ENCODE peak calls at places on chromosome 3, in five cellular contexts. C is right lobe of liver, Z is lower lobe of right lung, P is upper lobe of right lung, U is GM23338. L is an unnamed sample. For H3K27me3 and H3K4me1, the result is how much of the 10 kb centered on the place peaks cover.

GRCh38 chr3:170471149-170471548 is 52.5 kb downstream of the CLDN11 start:
- DNase-seq in P (no peak), C (no peak), Z (no peak), U (no peak), L (no peak)

GRCh38 chr3:131795382-131796085 is 239.3 kb downstream of the CPNE4 start:
- DNase-seq in C (no peak), P (no peak), U (no peak), Z (no peak), L (no peak)

GRCh38 chr3:42497009-42497731 is 5.3 kb upstream of the VIPR1 start:
- DNase-seq in Z (no peak), U (peak), P (peak), C (peak), L (no peak)

GRCh38 chr3:42159706-42160472 is 68.7 kb downstream of the TRAK1 start:
- DNase-seq in P (peak), C (no peak), U (peak), Z (peak), L (peak)

GRCh38 chr3:118977118-118977517 is 57.5 kb downstream of the IGSF11 start:
- DNase-seq in C (no peak), Z (no peak), U (no peak), P (no peak), L (no peak)

GRCh38 chr3:111577798-111578685 is 17.1 kb downstream of the ZBED2 start:
- DNase-seq in P (no peak), U (peak), C (no peak), Z (no peak), L (no peak)

GRCh38 chr3:147945968-147946519 is 536.9 kb downstream of the ZIC1 start:
- DNase-seq in C (peak), Z (no peak), U (peak), P (no peak), L (peak)

GRCh38 chr3:16307832-16308531 is 43.0 kb downstream of the OXNAD1 start:
- DNase-seq in U (no peak), P (no peak), Z (no peak), C (no peak), L (no peak)

GRCh38 chr3:99842826-99843589 is 25.3 kb downstream of the CMSS1 start:
- DNase-seq in P (no peak), U (peak), Z (no peak), C (no peak), L (no peak)

GRCh38 chr3:142275856-142276255 is 50.5 kb upstream of the GK5 start:
- DNase-seq in C (no peak), U (no peak), Z (no peak), P (no peak), L (no peak)

GRCh38 chr3:48633256-48633655 is 2.0 kb downstream of the SLC26A6 start:
- DNase-seq in P (no peak), Z (no peak), U (no peak), C (no peak), L (no peak)

GRCh38 chr3:57512174-57512573 is 32.0 kb downstream of the DNAH12 start:
- DNase-seq in Z (no peak), U (no peak), C (no peak), P (no peak), L (no peak)

GRCh38 chr3:143119009-143119914 is at the start of gene CHST2:
- DNase-seq in C (peak), Z (peak), U (peak), P (peak), L (peak)

GRCh38 chr3:177203689-177204395 is 6.6 kb upstream of the TBL1XR1 start:
- DNase-seq in U (no peak), C (no peak), Z (no peak), P (no peak), L (no peak)

GRCh38 chr3:71201939-71202338 is 381.6 kb downstream of the FOXP1 start:
- DNase-seq in P (no peak), C (peak), Z (no peak), U (peak), L (no peak)

GRCh38 chr3:139120336-139120971 is 75.8 kb upstream of the PRR23C start:
- DNase-seq in C (no peak), Z (no peak), P (no peak), U (no peak), L (no peak)

GRCh38 chr3:197419696-197420095 is 121.3 kb upstream of the DLG1 start:
- DNase-seq in P (no peak), C (no peak), Z (no peak), U (no peak), L (no peak)
- H3K27me3 ChIP-seq in P (under half), C (under half), Z (under half), U (under half), L (under half)

GRCh38 chr3:160780246-160780645 is 24.2 kb downstream of the PPM1L start:
- DNase-seq in Z (no peak), P (no peak), U (no peak), C (no peak), L (no peak)

GRCh38 chr3:160781429-160781828 is 25.4 kb downstream of the PPM1L start:
- DNase-seq in Z (no peak), P (no peak), C (no peak), U (no peak), L (no peak)

GRCh38 chr3:160773722-160774121 is 17.7 kb downstream of the PPM1L start:
- DNase-seq in P (no peak), Z (no peak), C (no peak), U (no peak), L (no peak)

GRCh38 chr3:160774172-160774571 is 18.1 kb downstream of the PPM1L start:
- DNase-seq in Z (no peak), U (no peak), C (no peak), P (no peak), L (no peak)

GRCh38 chr3:160778480-160778879 is 22.4 kb downstream of the PPM1L start:
- DNase-seq in U (no peak), C (no peak), P (no peak), Z (no peak), L (no peak)
- H3K4me1 ChIP-seq in U (under half), C (under half), P (under half), Z (under half), L (under half)

GRCh38 chr3:182393830-182394367 is 399.4 kb upstream of the ATP11B start:
- DNase-seq in P (no peak), Z (no peak), C (no peak), U (no peak), L (no peak)

GRCh38 chr3:182393151-182393550 is 400.2 kb upstream of the ATP11B start:
- DNase-seq in C (no peak), P (no peak), U (no peak), Z (no peak), L (no peak)

GRCh38 chr3:182389041-182389815 is 404.1 kb upstream of the ATP11B start:
- DNase-seq in P (no peak), Z (no peak), U (no peak), C (no peak), L (no peak)

GRCh38 chr3:182388506-182388905 is 404.8 kb upstream of the ATP11B start:
- DNase-seq in U (no peak), P (no peak), C (no peak), Z (no peak), L (no peak)

DNA sequence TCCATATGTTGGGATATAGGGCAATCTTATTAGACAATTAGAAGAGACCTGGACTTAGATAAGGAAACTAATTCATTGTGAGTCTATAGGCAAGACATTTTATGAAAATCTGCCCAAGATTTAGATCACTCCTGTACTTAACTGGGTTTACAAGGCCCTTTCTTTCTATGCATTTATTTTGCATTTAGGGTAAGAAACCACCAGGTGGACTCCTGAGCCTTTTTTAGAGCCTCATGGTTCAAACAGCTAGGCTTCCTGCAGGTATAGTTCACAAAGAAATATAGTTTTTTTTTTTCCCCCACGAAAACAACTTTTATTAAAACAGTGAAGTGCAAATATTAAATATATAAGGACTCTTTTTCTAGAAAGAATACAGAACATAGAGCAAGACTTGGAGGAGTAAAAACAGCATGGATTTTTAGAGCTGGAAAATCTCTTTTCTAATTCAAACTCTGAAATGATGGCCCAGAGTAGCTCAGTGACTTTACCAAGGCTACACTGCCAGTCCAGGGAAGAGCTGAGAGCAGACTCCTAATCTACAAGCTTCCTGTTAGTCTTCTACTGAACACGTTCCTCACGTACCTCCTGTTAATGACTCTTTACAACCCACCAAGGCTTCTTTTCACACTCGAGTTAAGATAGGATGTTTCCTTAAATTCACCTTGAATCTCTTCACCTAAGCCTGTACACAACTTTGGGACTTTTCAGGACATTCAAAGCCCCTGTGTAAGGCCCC is 401.0 kb upstream of the ATP11B start:
- DNase-seq in Z (no peak), U (peak), P (no peak), C (no peak), L (no peak)
- TF ChIP-seq CTCF in Z (no peak), U (peak), P (no peak), C (peak), L (no peak)

GRCh38 chr3:58833501-58833900 is 166.9 kb upstream of the FAM3D start:
- DNase-seq in Z (no peak), C (no peak), U (no peak), P (no peak), L (no peak)

GRCh38 chr3:58839187-58839586 is 172.6 kb upstream of the FAM3D start:
- DNase-seq in U (no peak), C (no peak), P (no peak), Z (no peak), L (no peak)

GRCh38 chr3:58837863-58838255 is 171.3 kb upstream of the FAM3D start:
- DNase-seq in Z (no peak), P (no peak), U (no peak), C (no peak), L (no peak)

GRCh38 chr3:58837141-58837862 is 170.7 kb upstream of the FAM3D start:
- DNase-seq in U (no peak), P (no peak), Z (no peak), C (no peak), L (no peak)

GRCh38 chr3:58835075-58835474 is 168.5 kb upstream of the FAM3D start:
- DNase-seq in C (no peak), Z (no peak), P (no peak), U (no peak), L (no peak)
- H3K27me3 ChIP-seq in C (under half), Z (under half), P (under half), U (under half), L (under half)

DNA sequence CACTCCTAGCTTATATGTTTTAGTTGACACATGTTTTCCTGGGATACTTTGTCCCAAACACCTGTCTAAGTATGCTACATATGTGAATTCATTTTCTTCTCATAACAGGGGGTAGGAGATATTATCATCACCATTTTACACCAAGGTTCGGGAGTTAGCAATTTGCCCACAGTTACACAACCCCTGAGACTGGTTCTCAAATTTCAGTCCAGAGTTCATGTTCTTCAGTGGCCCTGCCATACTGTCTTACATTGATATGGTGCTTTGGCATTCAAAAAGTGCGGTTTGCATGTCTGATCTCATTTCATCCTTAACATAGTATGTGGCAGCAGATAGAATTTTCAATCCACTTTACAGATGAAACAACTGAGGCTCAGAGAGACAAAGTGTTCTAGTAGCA is 38.4 kb downstream of the ROBO2 start:
- DNase-seq in U (no peak), Z (no peak), P (no peak), C (no peak), L (no peak)
- H3K4me1 ChIP-seq in U (under half), Z (under half), P (under half), C (under half), L (under half)

GRCh38 chr3:9930804-9931418 is 2.7 kb upstream of the CRELD1 start:
- DNase-seq in P (no peak), C (no peak), U (no peak), Z (no peak), L (no peak)
- TF ChIP-seq CTCF in P (no peak), C (peak), U (peak), Z (no peak), L (no peak)

GRCh38 chr3:129937717-129938116 is 36.8 kb upstream of the TRH start:
- DNase-seq in Z (no peak), P (no peak), U (peak), C (no peak), L (no peak)
- H3K27me3 ChIP-seq in Z (under half), P (under half), U (under half), C (under half), L (under half)